ENCODE peak calls at places on chromosomes 7 and 10, in eight cellular contexts. B is stomach, G is IMR-90, F is adrenal gland, L is transverse colon, Y is breast epithelium, P is body of pancreas, S is A549. O is an unnamed sample.

GRCh38 chr10:87818505-87819273 is 663 bp upstream of the ATAD1 start:
- DNase-seq in B (peak; percentile 31), G (peak; percentile 43), F (no peak), L (peak; percentile 54), Y (peak; percentile 22), P (peak; percentile 52), S (peak; percentile 64), O (no peak)

GRCh38 chr7:81399461-81399860 is 370.4 kb downstream of the HGF start:
- DNase-seq in B (no peak), G (no peak), F (no peak), L (no peak), Y (no peak), P (no peak), S (no peak), O (no peak)

GRCh38 chr7:121803041-121803440 is 69.9 kb upstream of the PTPRZ1 start:
- DNase-seq in B (no peak), G (no peak), F (no peak), L (no peak), Y (no peak), P (no peak), S (no peak), O (no peak)

GRCh38 chr10:75613685-75614587 is 182.5 kb downstream of the LRMDA start:
- DNase-seq in B (no peak), G (no peak), F (no peak), L (no peak), Y (no peak), P (no peak), S (no peak), O (no peak)

GRCh38 chr7:115851291-115851690 is 179.3 kb downstream of the TFEC start:
- DNase-seq in B (no peak), G (peak; percentile 73), F (no peak), L (no peak), Y (no peak), P (no peak), S (peak; percentile 61), O (no peak)

GRCh38 chr7:149422065-149422913 is 38.6 kb downstream of the ZNF777 start:
- DNase-seq in B (peak; percentile 74), G (peak; percentile 53), F (peak; percentile 60), L (peak; percentile 72), Y (no peak), P (peak; percentile 78), S (peak; percentile 85), O (peak; percentile 89)

GRCh38 chr10:52682766-52683165 is 89.8 kb downstream of the MBL2 start:
- DNase-seq in B (no peak), G (no peak), F (no peak), L (no peak), Y (no peak), P (no peak), S (no peak), O (no peak)

GRCh38 chr7:100975391-100975821 is 6.0 kb downstream of the MUC12 start:
- DNase-seq in B (no peak), G (no peak), F (no peak), L (peak; percentile 73), Y (no peak), P (no peak), S (no peak), O (no peak)

GRCh38 chr7:151519765-151520418 is at the start of gene RHEB:
- DNase-seq in B (peak; percentile 98), G (peak; percentile 99), F (peak; percentile 99), L (peak; percentile 99), Y (peak; percentile 99), P (peak; percentile 99), S (peak; percentile 99), O (peak; percentile 100)

GRCh38 chr7:150961510-150962284 is 16.4 kb downstream of the KCNH2 start:
- DNase-seq in B (no peak), G (peak; percentile 47), F (no peak), L (no peak), Y (no peak), P (no peak), S (no peak), O (no peak)

GRCh38 chr7:151009340-151010001 is 14.8 kb downstream of the ATG9B start:
- DNase-seq in B (no peak), G (no peak), F (no peak), L (no peak), Y (no peak), P (no peak), S (no peak), O (no peak)

GRCh38 chr10:128701381-128701780 is 575.2 kb upstream of the MKI67 start:
- DNase-seq in B (no peak), G (no peak), F (no peak), L (no peak), Y (no peak), P (no peak), S (no peak), O (peak; percentile 86)

DNA sequence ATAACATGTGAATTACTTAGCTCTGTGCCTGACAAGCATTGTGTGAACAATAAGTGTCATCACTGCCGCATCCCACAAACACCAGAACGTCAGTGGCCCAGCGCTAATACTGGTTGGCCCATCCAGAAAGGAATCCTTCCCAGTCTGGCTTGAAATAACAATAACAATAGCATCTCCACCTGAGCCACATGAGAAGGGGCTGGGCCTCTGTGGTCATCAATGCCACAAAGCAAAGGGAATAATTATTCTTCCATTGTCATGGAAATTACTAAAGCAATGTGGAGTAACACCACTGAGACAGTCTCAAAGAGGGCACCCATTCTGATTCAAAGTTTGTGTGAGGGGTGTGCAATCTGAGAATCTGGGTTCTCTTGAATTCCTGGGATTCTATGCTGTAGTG is 105.7 kb upstream of the INHBA start:
- DNase-seq in B (no peak), G (no peak), F (no peak), L (no peak), Y (no peak), P (no peak), S (no peak), O (no peak)
- TF ChIP-seq POLR2A in B (no peak), G (no peak), F (no peak), L (no peak), Y (no peak), P (no peak), S (no peak), O (no peak)

GRCh38 chr10:79347894-79348639 is 798 bp downstream of the PPIF start:
- DNase-seq in B (peak; percentile 77), G (peak; percentile 69), F (peak; percentile 81), L (peak; percentile 86), Y (peak; percentile 52), P (peak; percentile 76), S (peak; percentile 62), O (no peak)

GRCh38 chr10:79346012-79346340 is 1.3 kb upstream of the PPIF start:
- DNase-seq in B (no peak), G (no peak), F (no peak), L (no peak), Y (no peak), P (no peak), S (no peak), O (no peak)

GRCh38 chr10:79348640-79348988 is 1.3 kb downstream of the PPIF start:
- DNase-seq in B (no peak), G (no peak), F (peak; percentile 88), L (no peak), Y (no peak), P (peak; percentile 87), S (no peak), O (no peak)

GRCh38 chr10:79346388-79347225 is 662 bp upstream of the PPIF start:
- DNase-seq in B (no peak), G (no peak), F (no peak), L (no peak), Y (no peak), P (no peak), S (no peak), O (no peak)

GRCh38 chr10:79347226-79347893 is at the start of gene PPIF:
- DNase-seq in B (peak; percentile 97), G (peak; percentile 88), F (peak; percentile 98), L (peak; percentile 96), Y (peak; percentile 89), P (peak; percentile 97), S (peak; percentile 91), O (peak; percentile 99)
- TF ChIP-seq CTCF in B (peak; percentile 47), G (peak; percentile 97), F (peak; percentile 90), L (peak; percentile 99), Y (peak; percentile 96), P (peak; percentile 99), S (peak; percentile 88), O (peak; percentile 100)

DNA sequence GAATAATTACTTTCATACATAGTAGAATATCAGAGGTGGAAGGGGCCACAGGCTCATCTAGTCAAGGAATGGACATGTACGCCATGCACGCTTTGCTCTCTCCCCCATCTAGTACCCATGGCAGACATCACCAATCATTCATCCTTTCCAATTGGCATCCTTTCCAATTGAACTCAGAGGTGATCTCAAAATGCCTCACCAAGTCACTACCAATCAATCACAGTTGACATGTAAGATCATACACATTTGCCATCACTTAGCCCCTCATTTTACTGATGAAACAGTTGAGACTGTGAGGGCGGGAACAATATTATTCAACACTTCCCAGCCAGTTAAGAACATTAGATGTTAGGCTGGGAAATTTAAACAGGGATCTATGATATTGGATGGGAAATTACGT is 308.4 kb downstream of the FGFR2 start:
- DNase-seq in B (no peak), G (no peak), F (no peak), L (no peak), Y (no peak), P (no peak), S (no peak), O (no peak)
- H3K27ac ChIP-seq in B (no peak overlapping the region), G (no peak overlapping the region), F (no peak overlapping the region), L (peak overlapping the region; percentile 53), Y (no peak overlapping the region), P (no peak overlapping the region), S (no peak overlapping the region), O (no peak overlapping the region)

GRCh38 chr7:1533569-1534329 is 3.2 kb downstream of the MAFK start:
- DNase-seq in B (peak; percentile 67), G (peak; percentile 95), F (peak; percentile 96), L (peak; percentile 59), Y (no peak), P (peak; percentile 65), S (peak; percentile 88), O (no peak)

GRCh38 chr7:1531263-1531978 is 919 bp downstream of the MAFK start:
- DNase-seq in B (peak; percentile 42), G (peak; percentile 41), F (peak; percentile 81), L (peak; percentile 55), Y (no peak), P (peak; percentile 59), S (peak; percentile 61), O (no peak)

GRCh38 chr7:1533255-1533568 is 2.7 kb downstream of the MAFK start:
- DNase-seq in B (no peak), G (no peak), F (no peak), L (no peak), Y (no peak), P (no peak), S (no peak), O (no peak)

GRCh38 chr7:1531979-1532455 is 1.5 kb downstream of the MAFK start:
- DNase-seq in B (peak; percentile 62), G (no peak), F (no peak), L (no peak), Y (no peak), P (peak; percentile 76), S (peak; percentile 69), O (no peak)

DNA sequence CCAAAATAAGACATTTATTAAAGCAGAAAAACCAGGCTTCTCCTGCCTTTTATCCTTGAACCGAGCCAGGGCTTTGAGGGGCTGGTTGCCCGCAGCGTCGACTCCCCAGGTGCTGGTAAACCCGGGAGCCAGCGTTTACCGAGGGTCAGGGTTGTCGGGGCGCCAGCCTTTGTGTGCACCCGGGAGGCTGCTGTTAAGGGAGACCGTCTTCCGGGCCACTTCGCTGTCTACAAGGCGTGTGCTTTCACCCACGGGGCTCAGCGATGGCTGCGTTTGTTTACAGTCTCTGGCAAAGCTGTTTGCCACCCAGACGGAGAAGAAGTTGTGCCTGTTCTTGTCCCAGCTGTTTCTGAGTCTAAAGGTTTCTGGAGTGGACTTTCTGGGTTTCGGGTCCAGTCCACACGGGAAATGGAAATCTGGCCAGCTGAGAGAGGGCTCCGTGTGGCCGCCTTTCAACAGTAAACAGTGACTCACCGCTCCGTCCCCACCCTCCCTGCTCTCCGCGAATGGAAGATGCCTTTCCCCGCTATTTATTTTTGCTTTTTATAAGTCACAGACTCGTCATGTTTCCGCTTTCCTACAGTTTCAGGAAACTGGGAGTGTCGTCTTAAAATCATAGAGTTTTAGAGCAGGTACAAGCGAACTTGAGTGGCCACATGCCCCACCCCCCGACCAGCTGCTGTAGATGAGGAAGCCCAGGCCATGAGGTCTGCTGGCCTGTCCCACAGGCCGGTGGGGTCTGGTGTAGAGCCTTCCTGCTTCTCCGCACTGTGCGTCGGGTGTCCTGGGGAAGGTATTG is 2.2 kb downstream of the MAFK start:
- DNase-seq in B (peak; percentile 88), G (peak; percentile 96), F (peak; percentile 90), L (peak; percentile 90), Y (peak; percentile 82), P (peak; percentile 89), S (peak; percentile 86), O (peak; percentile 97)
- TF ChIP-seq POLR2A in B (no peak), G (peak; percentile 96), F (no peak), L (peak; percentile 86), Y (peak; percentile 56), P (peak; percentile 94), S (peak; percentile 45), O (peak; percentile 21)